ENCODE peak calls at places on chromosomes 16 and 17, in ten cellular contexts. G is HS-5, B is endothelial cell, J is Calu3, Y is HTR-8/SVneo, P is Daoy, Z is GM13976, F is GM23338, Q is breast epithelium, L is mucosa of descending colon. A is an unnamed sample.

GRCh38 chr16:73735018-73735417 is 561.6 kb upstream of the PSMD7 start:
- DNase-seq in G (peak; percentile 82), Y (no peak), Q (no peak), F (no peak), Z (no peak), B (no peak), J (peak; percentile 42), P (peak; percentile 70), L (no peak), A (no peak)

GRCh38 chr17:38703742-38704644 is 1.1 kb upstream of the MLLT6 start:
- DNase-seq in Q (peak; percentile 91), L (peak; percentile 96), P (peak; percentile 70), Y (no peak), G (no peak), F (peak; percentile 99), Z (peak; percentile 86), B (peak; percentile 65), J (peak; percentile 100), A (peak; percentile 94)

GRCh38 chr17:40433551-40434384 is 9.5 kb upstream of the IGFBP4 start:
- DNase-seq in F (peak; percentile 89), J (peak; percentile 94), G (no peak), P (peak; percentile 41), Z (no peak), B (peak; percentile 48), L (no peak), Q (peak; percentile 51), Y (no peak), A (no peak)

GRCh38 chr17:75313941-75314550 is 24.8 kb upstream of the SLC25A19 start:
- DNase-seq in L (peak; percentile 48), Q (no peak), G (no peak), P (no peak), Z (peak; percentile 57), J (no peak), B (no peak), F (no peak), Y (no peak), A (no peak)

GRCh38 chr16:86080982-86081381 is 182.0 kb downstream of the IRF8 start:
- DNase-seq in Q (no peak), J (no peak), L (no peak), B (no peak), Y (no peak), Z (no peak), F (no peak), G (no peak), P (no peak), A (no peak)

GRCh38 chr16:10200823-10201571 is 18.8 kb upstream of the GRIN2A start:
- DNase-seq in Y (no peak), G (no peak), P (no peak), Q (no peak), B (no peak), Z (no peak), J (no peak), L (no peak), F (no peak), A (no peak)

GRCh38 chr16:22220714-22221113 is 14.6 kb downstream of the EEF2K start:
- DNase-seq in F (no peak), B (no peak), J (no peak), P (no peak), Y (no peak), G (no peak), L (no peak), Z (no peak), Q (peak; percentile 60), A (no peak)

GRCh38 chr16:49856741-49857330 is 924 bp upstream of the ZNF423 start:
- DNase-seq in L (peak; percentile 85), Z (peak; percentile 68), P (peak; percentile 83), J (peak; percentile 69), F (peak; percentile 89), Y (peak; percentile 46), Q (peak; percentile 69), G (no peak), B (peak; percentile 79), A (peak; percentile 73)

GRCh38 chr17:81519284-81520020 is 6.9 kb upstream of the ACTG1 start:
- DNase-seq in L (peak; percentile 90), P (peak; percentile 80), J (peak; percentile 96), Q (peak; percentile 72), B (no peak), G (no peak), F (peak; percentile 78), Y (no peak), Z (peak; percentile 83), A (peak; percentile 88)

GRCh38 chr16:27317738-27318398 is 4.1 kb downstream of the IL4R start:
- DNase-seq in G (no peak), Z (no peak), J (no peak), P (no peak), F (no peak), Y (no peak), L (no peak), B (no peak), Q (no peak), A (no peak)

GRCh38 chr16:66705790-66706505 is 9.4 kb upstream of the CMTM4 start:
- DNase-seq in Z (no peak), Y (no peak), B (no peak), P (peak; percentile 12), Q (no peak), F (no peak), J (no peak), L (peak; percentile 77), G (no peak), A (no peak)

GRCh38 chr17:42459256-42459982 is 741 bp downstream of the ATP6V0A1 start:
- DNase-seq in P (peak; percentile 51), B (peak; percentile 15), G (no peak), Q (peak; percentile 56), Z (no peak), L (peak; percentile 74), F (peak; percentile 71), Y (peak; percentile 49), J (peak; percentile 70), A (peak; percentile 59)

GRCh38 chr17:6056104-6056503 is 14.1 kb upstream of the WSCD1 start:
- DNase-seq in G (no peak), B (no peak), F (no peak), Y (no peak), Z (no peak), J (no peak), L (no peak), P (no peak), Q (no peak), A (no peak)

GRCh38 chr17:46940692-46941404 is 17.9 kb downstream of the GOSR2 start:
- DNase-seq in F (peak; percentile 91), Z (peak; percentile 81), P (peak; percentile 78), B (peak; percentile 88), L (peak; percentile 53), Q (peak; percentile 66), G (no peak), Y (peak; percentile 93), J (peak; percentile 90), A (peak; percentile 35)

GRCh38 chr17:50630524-50631194 is 4.0 kb upstream of the ABCC3 start:
- DNase-seq in Z (peak; percentile 76), F (peak; percentile 73), P (peak; percentile 56), Q (peak; percentile 80), B (peak; percentile 67), G (no peak), Y (peak; percentile 82), J (peak; percentile 96), L (peak; percentile 89), A (peak; percentile 31)

GRCh38 chr16:28553776-28554633 is at the start of gene SGF29:
- DNase-seq in B (peak; percentile 87), J (peak; percentile 93), L (peak; percentile 93), Z (peak; percentile 97), Q (peak; percentile 94), F (peak; percentile 90), Y (peak; percentile 86), P (peak; percentile 89), G (peak; percentile 80), A (peak; percentile 91)

GRCh38 chr16:88785106-88785924 is at the start of gene PIEZO1:
- DNase-seq in F (peak; percentile 54), Z (peak; percentile 89), J (peak; percentile 86), B (peak; percentile 79), L (peak; percentile 88), Q (peak; percentile 79), Y (peak; percentile 69), P (peak; percentile 69), G (no peak), A (no peak)

GRCh38 chr17:43755389-43755875 is 3.2 kb downstream of the SOST start:
- DNase-seq in J (peak; percentile 44), Y (no peak), P (no peak), F (peak; percentile 87), Z (peak; percentile 51), G (no peak), B (peak; percentile 54), Q (no peak), L (peak; percentile 53), A (no peak)

GRCh38 chr16:68284847-68285246 is 20.5 kb downstream of the SLC7A6 start:
- DNase-seq in J (no peak), L (no peak), Q (no peak), Y (no peak), F (no peak), P (no peak), B (no peak), Z (peak; percentile 69), G (no peak), A (no peak)

GRCh38 chr17:32258383-32259121 is 7.1 kb upstream of the RHBDL3 start:
- DNase-seq in G (no peak), Q (no peak), Z (no peak), J (no peak), P (no peak), L (no peak), B (no peak), F (peak; percentile 61), Y (no peak), A (no peak)

GRCh38 chr16:89448656-89449055 is 41.7 kb downstream of the ANKRD11 start:
- DNase-seq in Y (no peak), L (no peak), F (no peak), B (no peak), Z (no peak), Q (no peak), G (no peak), P (no peak), J (no peak), A (no peak)

GRCh38 chr17:73429440-73430164 is 117.8 kb upstream of the CDC42EP4 start:
- DNase-seq in Q (peak; percentile 85), P (peak; percentile 88), L (peak; percentile 88), B (peak; percentile 92), F (peak; percentile 92), Y (peak; percentile 96), G (peak; percentile 23), Z (peak; percentile 92), J (peak; percentile 88), A (peak; percentile 86)

GRCh38 chr17:74408830-74409229 is 23.1 kb upstream of the GPRC5C start:
- DNase-seq in L (no peak), J (no peak), F (no peak), Z (no peak), B (no peak), Q (no peak), P (no peak), Y (no peak), G (no peak), A (peak; percentile 86)

GRCh38 chr16:85704011-85704410 is 15.3 kb upstream of the GINS2 start:
- DNase-seq in L (no peak), J (no peak), F (no peak), Z (no peak), B (no peak), Q (no peak), Y (no peak), G (no peak), P (no peak), A (no peak)

GRCh38 chr17:20825539-20825938 is 217.3 kb downstream of the USP22 start:
- DNase-seq in Y (no peak), Z (no peak), J (no peak), P (no peak), L (no peak), Q (no peak), F (no peak), G (no peak), B (no peak), A (no peak)

GRCh38 chr17:63540581-63540980 is 9.7 kb upstream of the DCAF7 start:
- DNase-seq in Z (no peak), Q (no peak), J (no peak), F (no peak), L (no peak), G (no peak), Y (no peak), P (no peak), B (no peak), A (no peak)